ENCODE peak calls at places on chromosomes 13 and 19, in four cellular contexts. H is breast epithelium, P is spleen, J is H1. Y is an unnamed sample.

GRCh38 chr13:113337556-113337955 is 26.4 kb downstream of the GRTP1 start:
- DNase-seq in H (no peak), P (peak; percentile 68), J (peak; percentile 19), Y (peak; percentile 69)

GRCh38 chr13:107518292-107518691 is 697.0 kb downstream of the LIG4 start:
- DNase-seq in H (no peak), P (no peak), J (no peak), Y (no peak)

GRCh38 chr13:32669030-32669646 is 82.9 kb downstream of the PDS5B start:
- DNase-seq in H (no peak), P (no peak), J (no peak), Y (no peak)

GRCh38 chr19:55442372-55443044 is 592 bp downstream of the SHISA7 start:
- DNase-seq in H (no peak), P (no peak), J (no peak), Y (no peak)

GRCh38 chr19:17996826-17997316 is 11.1 kb upstream of the ARRDC2 start:
- DNase-seq in H (peak; percentile 89), P (peak; percentile 95), J (no peak), Y (peak; percentile 78)

GRCh38 chr19:49155830-49156346 is 692 bp upstream of the HRC start:
- DNase-seq in H (no peak), P (no peak), J (no peak), Y (peak; percentile 97)

GRCh38 chr13:23999411-23999810 is 102.1 kb upstream of the C1QTNF9B start:
- DNase-seq in H (no peak), P (no peak), J (no peak), Y (no peak)

GRCh38 chr13:94708971-94709614 is 3.3 kb downstream of the SOX21 start:
- DNase-seq in H (no peak), P (no peak), J (no peak), Y (no peak)

GRCh38 chr19:18205180-18205915 is 1.5 kb upstream of the RAB3A start:
- DNase-seq in H (peak; percentile 75), P (peak; percentile 94), J (no peak), Y (peak; percentile 92)

GRCh38 chr13:73983109-73983508 is 151.1 kb downstream of the KLF12 start:
- DNase-seq in H (no peak), P (no peak), J (no peak), Y (no peak)

GRCh38 chr13:112154301-112155060 is 87.5 kb downstream of the SOX1 start:
- DNase-seq in H (peak; percentile 25), P (no peak), J (no peak), Y (no peak)

GRCh38 chr19:14437578-14438140 is 4.6 kb downstream of the PKN1 start:
- DNase-seq in H (no peak), P (no peak), J (no peak), Y (no peak)

GRCh38 chr19:13181747-13182388 is 31.7 kb downstream of the IER2 start:
- DNase-seq in H (peak; percentile 67), P (peak; percentile 82), J (no peak), Y (no peak)

GRCh38 chr13:32548837-32549236 is 10.2 kb upstream of the N4BP2L2 start:
- DNase-seq in H (no peak), P (no peak), J (no peak), Y (no peak)

GRCh38 chr19:38401148-38401547 is 1.7 kb upstream of the FAM98C start:
- DNase-seq in H (no peak), P (no peak), J (no peak), Y (no peak)

GRCh38 chr13:22915442-22916082 is 265.2 kb upstream of the SGCG start:
- DNase-seq in H (no peak), P (no peak), J (peak; percentile 66), Y (no peak)

GRCh38 chr13:26061947-26062346 is 10.1 kb upstream of the SHISA2 start:
- DNase-seq in H (no peak), P (no peak), J (no peak), Y (no peak)

GRCh38 chr13:66875264-66875663 is 354.9 kb downstream of the PCDH9 start:
- DNase-seq in H (no peak), P (no peak), J (no peak), Y (no peak)

GRCh38 chr13:110644892-110645521 is 29.7 kb downstream of the NAXD start:
- DNase-seq in H (peak; percentile 73), P (peak; percentile 94), J (peak; percentile 87), Y (peak; percentile 76)

GRCh38 chr13:49533586-49534269 is 38.0 kb downstream of the PHF11 start:
- DNase-seq in H (no peak), P (no peak), J (no peak), Y (no peak)

GRCh38 chr13:48849515-48849914 is 126.2 kb upstream of the FNDC3A start:
- DNase-seq in H (no peak), P (no peak), J (no peak), Y (no peak)

GRCh38 chr13:113586661-113587479 is 2.3 kb downstream of the TFDP1 start:
- DNase-seq in H (peak; percentile 27), P (peak; percentile 54), J (no peak), Y (no peak)

GRCh38 chr13:40589285-40590109 is 76.9 kb downstream of the FOXO1 start:
- DNase-seq in H (no peak), P (no peak), J (no peak), Y (peak; percentile 74)

GRCh38 chr19:16225279-16226183 is 27.8 kb downstream of the AP1M1 start:
- DNase-seq in H (no peak), P (peak; percentile 52), J (no peak), Y (no peak)

GRCh38 chr13:30581582-30581981 is 36.1 kb upstream of the USPL1 start:
- DNase-seq in H (no peak), P (no peak), J (no peak), Y (no peak)

GRCh38 chr13:40344270-40345148 is 321.9 kb downstream of the FOXO1 start:
- DNase-seq in H (no peak), P (no peak), J (no peak), Y (peak; percentile 87)

GRCh38 chr19:46697142-46697960 is 19.6 kb downstream of the PRKD2 start:
- DNase-seq in H (no peak), P (peak; percentile 91), J (peak; percentile 96), Y (peak; percentile 78)

GRCh38 chr13:110524484-110525254 is 36.9 kb downstream of the RAB20 start:
- DNase-seq in H (no peak), P (no peak), J (no peak), Y (peak; percentile 58)

GRCh38 chr19:35266904-35267817 is 1.6 kb upstream of the USF2 start:
- DNase-seq in H (no peak), P (peak; percentile 93), J (no peak), Y (peak; percentile 54)

GRCh38 chr19:41399091-41399490 is 1.5 kb downstream of the BCKDHA start:
- DNase-seq in H (no peak), P (no peak), J (no peak), Y (no peak)

GRCh38 chr13:27311518-27312208 is 41.0 kb downstream of the RASL11A start:
- DNase-seq in H (no peak), P (no peak), J (no peak), Y (no peak)

GRCh38 chr19:49637865-49638350 is 2.0 kb downstream of the RRAS start:
- DNase-seq in H (peak; percentile 73), P (peak; percentile 91), J (peak; percentile 31), Y (peak; percentile 80)

GRCh38 chr13:113129480-113129879 is 6.9 kb downstream of the F10 start:
- DNase-seq in H (peak; percentile 19), P (peak; percentile 59), J (no peak), Y (peak; percentile 5)

GRCh38 chr13:33153421-33154381 is 131.9 kb downstream of the STARD13 start:
- DNase-seq in H (no peak), P (no peak), J (no peak), Y (no peak)

GRCh38 chr13:62250501-62251175 is 835.0 kb upstream of the PCDH20 start:
- DNase-seq in H (no peak), P (no peak), J (no peak), Y (no peak)

GRCh38 chr13:67228909-67229308 is 1.2 kb downstream of the PCDH9 start:
- DNase-seq in H (no peak), P (no peak), J (no peak), Y (no peak)

GRCh38 chr13:22736084-22736767 is 444.6 kb upstream of the SGCG start:
- DNase-seq in H (no peak), P (peak; percentile 54), J (no peak), Y (no peak)

GRCh38 chr13:80047406-80047805 is 293.5 kb downstream of the SPRY2 start:
- DNase-seq in H (no peak), P (no peak), J (no peak), Y (no peak)

GRCh38 chr19:33938821-33939220 is 142.2 kb downstream of the KCTD15 start:
- DNase-seq in H (no peak), P (no peak), J (no peak), Y (no peak)
- TF ChIP-seq POLR2A in H (no peak), P (no peak), J (no peak), Y (no peak)

GRCh38 chr19:32687681-32688080 is 3.9 kb upstream of the NUDT19 start:
- DNase-seq in H (no peak), P (no peak), J (no peak), Y (no peak)

GRCh38 chr19:32691952-32692726 is 518 bp downstream of the NUDT19 start:
- DNase-seq in H (peak; percentile 67), P (peak; percentile 94), J (no peak), Y (peak; percentile 56)

GRCh38 chr19:32688315-32688714 is 3.3 kb upstream of the NUDT19 start:
- DNase-seq in H (no peak), P (no peak), J (no peak), Y (no peak)

GRCh38 chr19:32692727-32693061 is 1.1 kb downstream of the NUDT19 start:
- DNase-seq in H (no peak), P (no peak), J (no peak), Y (no peak)

DNA sequence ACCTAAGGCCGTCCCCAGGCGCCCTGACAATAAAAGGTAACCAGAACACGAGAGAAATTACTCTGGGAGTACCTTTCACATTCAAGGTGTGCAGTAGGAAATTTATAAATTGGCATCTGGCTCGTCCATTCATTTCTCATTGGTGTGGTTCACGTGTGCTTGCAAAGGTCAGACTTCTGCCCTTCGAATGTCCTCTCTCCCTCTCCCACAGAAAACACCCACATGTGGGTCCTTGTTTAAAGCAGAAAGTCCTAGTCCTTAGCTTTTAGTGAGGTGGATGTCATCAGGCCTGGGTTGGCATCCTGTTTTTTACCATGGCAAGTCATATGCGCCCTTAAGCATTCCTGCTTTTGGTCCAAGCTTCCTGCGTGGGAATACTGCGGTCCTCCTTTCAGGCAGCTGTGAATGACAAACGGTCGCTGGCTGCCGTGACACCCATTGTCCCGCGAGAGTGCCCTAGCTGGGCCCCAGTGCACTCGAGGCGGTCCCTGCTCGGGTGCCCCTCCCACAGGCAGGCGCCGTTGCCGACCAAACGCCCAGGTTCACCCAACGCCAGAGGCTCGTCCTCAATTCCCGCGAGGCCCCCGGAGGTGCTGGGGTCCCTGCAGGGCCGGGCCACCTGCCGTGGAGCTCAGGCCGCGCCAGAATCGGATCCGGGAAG is at the start of gene NUDT19:
- DNase-seq in H (peak; percentile 86), P (peak; percentile 96), J (no peak), Y (peak; percentile 81)
- TF ChIP-seq POLR2A in H (no peak), P (no peak), J (peak; percentile 23), Y (peak; percentile 83)

GRCh38 chr13:99969934-99970760 is 1.4 kb downstream of the ZIC5 start:
- DNase-seq in H (no peak), P (no peak), J (no peak), Y (no peak)
- TF ChIP-seq POLR2A in H (no peak), P (no peak), J (no peak), Y (no peak)

GRCh38 chr19:52007805-52008557 is at the start of gene ZNF615:
- DNase-seq in H (peak; percentile 88), P (peak; percentile 96), J (peak; percentile 60), Y (peak; percentile 77)
- TF ChIP-seq POLR2A in H (no peak), P (no peak), J (no peak), Y (peak; percentile 14)